ENCODE peak calls at places on chromosome 10, in nine cellular contexts. F is lower leg skin; H is ACHN; C is cardiac fibroblast; D is head of caudate nucleus; B is WERI-Rb-1; A is GM10248; J is right atrium auricular region; Q is activated CD4-positive, alpha-beta T cell treated with anti-CD3 and anti-CD28 coated beads, Interleukin-2, amount 10 ng/mL, durations not matched to agents 7 days and 5 days. X is an unnamed sample.

GRCh38 chr10:98460837-98461499 is 14.2 kb upstream of the HPS1 start:
- DNase-seq in Q (no peak), D (no peak), A (no peak), C (peak), J (peak), F (no peak), B (no peak), H (peak), X (no peak)

GRCh38 chr10:117254774-117255735 is 14.1 kb downstream of the SLC18A2 start:
- DNase-seq in F (no peak), A (no peak), B (no peak), Q (no peak), J (no peak), H (no peak), D (no peak), C (no peak), X (peak)

GRCh38 chr10:130463104-130463875 is 327.1 kb downstream of the GLRX3 start:
- DNase-seq in B (no peak), C (no peak), A (no peak), H (no peak), F (no peak), Q (no peak), J (peak), D (no peak), X (peak)

GRCh38 chr10:103766751-103767509 is 88.4 kb downstream of the SH3PXD2A start:
- DNase-seq in C (no peak), B (no peak), D (no peak), A (no peak), J (no peak), Q (no peak), F (no peak), H (peak), X (no peak)

GRCh38 chr10:129342385-129342784 is 124.7 kb upstream of the MGMT start:
- DNase-seq in B (no peak), A (no peak), F (no peak), C (no peak), J (no peak), H (no peak), Q (no peak), D (no peak), X (peak)

GRCh38 chr10:6036861-6037321 is 25.3 kb downstream of the IL2RA start:
- DNase-seq in D (no peak), Q (peak), H (no peak), C (no peak), J (no peak), B (no peak), A (no peak), F (no peak), X (peak)

GRCh38 chr10:25811141-25811685 is 122.8 kb upstream of the MYO3A start:
- DNase-seq in J (no peak), A (no peak), H (no peak), Q (no peak), B (no peak), C (peak), F (no peak), D (no peak), X (no peak)

GRCh38 chr10:29375888-29376287 is 87.0 kb downstream of the LYZL1 start:
- DNase-seq in C (no peak), D (no peak), J (no peak), B (no peak), Q (no peak), H (no peak), A (no peak), F (no peak), X (no peak)

GRCh38 chr10:35182631-35183510 is 56.2 kb downstream of the CREM start:
- DNase-seq in Q (no peak), A (no peak), B (no peak), J (no peak), F (no peak), C (no peak), H (no peak), D (no peak), X (no peak)

GRCh38 chr10:3067045-3067858 is at the start of gene PFKP:
- DNase-seq in B (no peak), D (peak), A (peak), Q (peak), H (peak), F (no peak), J (no peak), C (no peak), X (no peak)

GRCh38 chr10:21343087-21343486 is 182.4 kb downstream of the SKIDA1 start:
- DNase-seq in Q (no peak), J (no peak), B (no peak), C (no peak), F (no peak), D (no peak), H (no peak), A (no peak), X (no peak)

GRCh38 chr10:131733596-131733995 is 167.2 kb upstream of the PPP2R2D start:
- DNase-seq in A (no peak), B (no peak), D (peak), H (no peak), J (no peak), Q (no peak), C (no peak), F (no peak), X (no peak)

GRCh38 chr10:46104071-46104585 is 58.1 kb upstream of the MSMB start:
- DNase-seq in F (no peak), Q (no peak), H (no peak), J (no peak), A (no peak), D (no peak), B (no peak), C (no peak), X (no peak)

GRCh38 chr10:33116293-33116697 is 158.3 kb upstream of the ITGB1 start:
- DNase-seq in H (peak), Q (no peak), B (peak), D (no peak), J (no peak), A (no peak), F (no peak), C (peak), X (no peak)

GRCh38 chr10:67861750-67862460 is 22.6 kb upstream of the SIRT1 start:
- DNase-seq in B (no peak), F (no peak), Q (no peak), J (no peak), C (no peak), D (no peak), H (no peak), A (no peak), X (no peak)

GRCh38 chr10:102240467-102241036 is 760 bp downstream of the PITX3 start:
- DNase-seq in F (no peak), Q (no peak), A (no peak), C (no peak), B (no peak), H (no peak), J (no peak), D (no peak), X (no peak)

X was measured in osteocyte.